ENCODE peak calls at places on chromosomes 2 and 18, in eight cellular contexts. One of them, this sample, is unnamed. For H3K4me1, the result is how much of the 10 kb centered on the place peaks cover.

GRCh38 chr18:47397671-47398319 is 146.3 kb upstream of the SKOR2 start:
- DNase-seq in HepG2: peak
- DNase-seq in GM12878: no peak
- DNase-seq in GM23338: peak
- DNase-seq in HCT116: peak
- DNase-seq in SK-N-SH: peak
- DNase-seq in K562: peak
- DNase-seq in A549: peak
- DNase-seq in this sample: no peak

GRCh38 chr2:237290249-237290648 is 123.7 kb downstream of the COL6A3 start:
- DNase-seq in GM12878: no peak
- DNase-seq in GM23338: no peak
- DNase-seq in A549: no peak
- DNase-seq in SK-N-SH: no peak
- DNase-seq in K562: no peak
- DNase-seq in HCT116: no peak
- DNase-seq in HepG2: no peak
- DNase-seq in this sample: no peak

GRCh38 chr2:240391111-240392051 is 44.1 kb upstream of the GPC1 start:
- DNase-seq in GM23338: no peak
- DNase-seq in HCT116: no peak
- DNase-seq in SK-N-SH: no peak
- DNase-seq in HepG2: no peak
- DNase-seq in K562: no peak
- DNase-seq in GM12878: no peak
- DNase-seq in A549: no peak
- DNase-seq in this sample: no peak

GRCh38 chr18:26322892-26323653 is 96.8 kb downstream of the TAF4B start:
- DNase-seq in HepG2: peak
- DNase-seq in GM12878: no peak
- DNase-seq in A549: no peak
- DNase-seq in K562: no peak
- DNase-seq in GM23338: no peak
- DNase-seq in SK-N-SH: no peak
- DNase-seq in HCT116: no peak
- DNase-seq in this sample: no peak

GRCh38 chr2:171568085-171568484 is 45.8 kb downstream of the CYBRD1 start:
- DNase-seq in GM23338: peak
- DNase-seq in A549: no peak
- DNase-seq in HepG2: no peak
- DNase-seq in HCT116: no peak
- DNase-seq in K562: no peak
- DNase-seq in GM12878: no peak
- DNase-seq in SK-N-SH: no peak
- DNase-seq in this sample: no peak

GRCh38 chr2:240725266-240726060 is 33.8 kb downstream of the AQP12A start:
- DNase-seq in GM12878: no peak
- DNase-seq in SK-N-SH: no peak
- DNase-seq in GM23338: no peak
- DNase-seq in K562: no peak
- DNase-seq in A549: no peak
- DNase-seq in HepG2: no peak
- DNase-seq in HCT116: no peak
- DNase-seq in this sample: no peak

GRCh38 chr2:160205511-160205910 is 5.4 kb upstream of the ITGB6 start:
- DNase-seq in GM23338: no peak
- DNase-seq in SK-N-SH: no peak
- DNase-seq in K562: no peak
- DNase-seq in HCT116: peak
- DNase-seq in GM12878: no peak
- DNase-seq in HepG2: peak
- DNase-seq in A549: peak
- DNase-seq in this sample: peak

GRCh38 chr2:46977266-46977665 is 61.7 kb upstream of the MCFD2 start:
- DNase-seq in HCT116: no peak
- DNase-seq in GM23338: no peak
- DNase-seq in GM12878: no peak
- DNase-seq in HepG2: no peak
- DNase-seq in SK-N-SH: no peak
- DNase-seq in K562: no peak
- DNase-seq in A549: no peak
- DNase-seq in this sample: no peak

GRCh38 chr2:232230557-232230956 is 148.0 kb upstream of the ALPP start:
- DNase-seq in SK-N-SH: no peak
- DNase-seq in HepG2: peak
- DNase-seq in A549: no peak
- DNase-seq in K562: peak
- DNase-seq in GM23338: peak
- DNase-seq in GM12878: no peak
- DNase-seq in HCT116: peak
- DNase-seq in this sample: no peak

GRCh38 chr2:164979113-164979512 is 23.8 kb upstream of the SLC38A11 start:
- DNase-seq in GM12878: no peak
- DNase-seq in HCT116: no peak
- DNase-seq in GM23338: no peak
- DNase-seq in K562: no peak
- DNase-seq in SK-N-SH: no peak
- DNase-seq in HepG2: no peak
- DNase-seq in A549: no peak
- DNase-seq in this sample: no peak

GRCh38 chr2:177242136-177242987 is 22.2 kb downstream of the NFE2L2 start:
- DNase-seq in GM12878: no peak
- DNase-seq in HepG2: peak
- DNase-seq in HCT116: peak
- DNase-seq in A549: peak
- DNase-seq in SK-N-SH: peak
- DNase-seq in GM23338: no peak
- DNase-seq in K562: no peak
- DNase-seq in this sample: peak

GRCh38 chr2:216827073-216827725 is 32.7 kb downstream of the TNP1 start:
- DNase-seq in HepG2: no peak
- DNase-seq in A549: no peak
- DNase-seq in HCT116: no peak
- DNase-seq in GM23338: no peak
- DNase-seq in SK-N-SH: no peak
- DNase-seq in GM12878: no peak
- DNase-seq in K562: no peak
- DNase-seq in this sample: no peak

GRCh38 chr2:112642561-112642960 is 3.2 kb upstream of the SLC20A1 start:
- DNase-seq in GM12878: no peak
- DNase-seq in HepG2: no peak
- DNase-seq in HCT116: no peak
- DNase-seq in SK-N-SH: no peak
- DNase-seq in GM23338: no peak
- DNase-seq in K562: no peak
- DNase-seq in A549: no peak
- DNase-seq in this sample: no peak
- H3K4me1 ChIP-seq in GM12878: under half
- H3K4me1 ChIP-seq in HepG2: half or more
- H3K4me1 ChIP-seq in HCT116: under half
- H3K4me1 ChIP-seq in SK-N-SH: under half
- H3K4me1 ChIP-seq in GM23338: under half
- H3K4me1 ChIP-seq in K562: under half
- H3K4me1 ChIP-seq in A549: under half
- H3K4me1 ChIP-seq in this sample: under half

GRCh38 chr18:48902856-48903601 is 47.7 kb downstream of the SMAD7 start:
- DNase-seq in SK-N-SH: no peak
- DNase-seq in K562: peak
- DNase-seq in GM23338: no peak
- DNase-seq in A549: no peak
- DNase-seq in HCT116: no peak
- DNase-seq in GM12878: no peak
- DNase-seq in HepG2: peak
- DNase-seq in this sample: no peak
- TF ChIP-seq REST in SK-N-SH: no peak
- TF ChIP-seq REST in K562: no peak
- TF ChIP-seq REST in GM23338: no peak
- TF ChIP-seq REST in A549: no peak
- TF ChIP-seq REST in HCT116: no peak
- TF ChIP-seq REST in GM12878: no peak
- TF ChIP-seq REST in HepG2: no peak
- TF ChIP-seq REST in this sample: no peak

GRCh38 chr2:33370886-33371285 is 105.6 kb upstream of the RASGRP3 start:
- DNase-seq in HCT116: no peak
- DNase-seq in GM12878: no peak
- DNase-seq in K562: no peak
- DNase-seq in HepG2: no peak
- DNase-seq in A549: no peak
- DNase-seq in SK-N-SH: no peak
- DNase-seq in GM23338: no peak
- DNase-seq in this sample: no peak
- H3K27ac ChIP-seq in HCT116: no peak
- H3K27ac ChIP-seq in GM12878: no peak
- H3K27ac ChIP-seq in K562: no peak
- H3K27ac ChIP-seq in HepG2: no peak
- H3K27ac ChIP-seq in A549: no peak
- H3K27ac ChIP-seq in SK-N-SH: no peak
- H3K27ac ChIP-seq in GM23338: no peak
- H3K27ac ChIP-seq in this sample: no peak

GRCh38 chr18:79465392-79465991 is 69.8 kb downstream of the NFATC1 start:
- DNase-seq in GM23338: peak
- DNase-seq in HCT116: no peak
- DNase-seq in K562: no peak
- DNase-seq in GM12878: peak
- DNase-seq in SK-N-SH: no peak
- DNase-seq in HepG2: no peak
- DNase-seq in A549: no peak
- DNase-seq in this sample: no peak

GRCh38 chr18:79461627-79462026 is 65.9 kb downstream of the NFATC1 start:
- DNase-seq in K562: no peak
- DNase-seq in HCT116: no peak
- DNase-seq in SK-N-SH: no peak
- DNase-seq in HepG2: no peak
- DNase-seq in GM12878: no peak
- DNase-seq in A549: no peak
- DNase-seq in GM23338: no peak
- DNase-seq in this sample: no peak

GRCh38 chr18:79466591-79466990 is 70.9 kb downstream of the NFATC1 start:
- DNase-seq in K562: no peak
- DNase-seq in A549: no peak
- DNase-seq in HCT116: no peak
- DNase-seq in HepG2: no peak
- DNase-seq in SK-N-SH: no peak
- DNase-seq in GM12878: no peak
- DNase-seq in GM23338: no peak
- DNase-seq in this sample: no peak

GRCh38 chr18:79460445-79461300 is 64.9 kb downstream of the NFATC1 start:
- DNase-seq in GM12878: peak
- DNase-seq in GM23338: no peak
- DNase-seq in SK-N-SH: no peak
- DNase-seq in HCT116: no peak
- DNase-seq in A549: no peak
- DNase-seq in HepG2: no peak
- DNase-seq in K562: no peak
- DNase-seq in this sample: no peak

DNA sequence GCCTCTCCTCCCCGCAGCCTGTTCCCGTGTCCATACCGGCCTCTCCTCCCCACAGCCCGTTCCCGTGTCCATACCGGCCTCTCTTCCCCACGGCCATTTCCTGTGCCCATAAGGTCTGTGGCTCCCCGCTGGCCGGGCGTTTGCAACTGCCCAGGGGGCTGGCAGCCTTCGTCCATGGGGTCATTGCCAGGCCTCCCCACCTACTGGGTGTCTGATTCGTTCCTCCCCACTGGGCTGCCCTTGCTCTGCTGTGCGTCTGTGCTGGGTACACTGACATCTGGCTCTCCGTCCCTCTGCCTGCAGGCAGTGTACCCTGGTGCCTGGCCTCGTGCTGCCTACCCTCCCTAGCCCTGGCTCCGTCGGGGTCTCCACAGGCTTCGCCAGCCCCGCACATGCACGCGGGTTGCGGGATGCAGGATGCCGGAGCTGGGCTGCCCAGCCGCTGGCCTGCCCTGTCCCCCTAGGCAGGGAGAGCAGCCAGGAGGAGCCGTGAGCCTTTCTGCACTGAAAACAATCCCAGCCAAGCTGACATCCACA is 67.8 kb downstream of the NFATC1 start:
- DNase-seq in SK-N-SH: no peak
- DNase-seq in HCT116: no peak
- DNase-seq in A549: no peak
- DNase-seq in GM23338: no peak
- DNase-seq in K562: no peak
- DNase-seq in HepG2: no peak
- DNase-seq in GM12878: no peak
- DNase-seq in this sample: no peak
- H3K4me1 ChIP-seq in SK-N-SH: under half
- H3K4me1 ChIP-seq in HCT116: under half
- H3K4me1 ChIP-seq in A549: under half
- H3K4me1 ChIP-seq in GM23338: under half
- H3K4me1 ChIP-seq in K562: under half
- H3K4me1 ChIP-seq in HepG2: under half
- H3K4me1 ChIP-seq in GM12878: under half
- H3K4me1 ChIP-seq in this sample: under half

DNA sequence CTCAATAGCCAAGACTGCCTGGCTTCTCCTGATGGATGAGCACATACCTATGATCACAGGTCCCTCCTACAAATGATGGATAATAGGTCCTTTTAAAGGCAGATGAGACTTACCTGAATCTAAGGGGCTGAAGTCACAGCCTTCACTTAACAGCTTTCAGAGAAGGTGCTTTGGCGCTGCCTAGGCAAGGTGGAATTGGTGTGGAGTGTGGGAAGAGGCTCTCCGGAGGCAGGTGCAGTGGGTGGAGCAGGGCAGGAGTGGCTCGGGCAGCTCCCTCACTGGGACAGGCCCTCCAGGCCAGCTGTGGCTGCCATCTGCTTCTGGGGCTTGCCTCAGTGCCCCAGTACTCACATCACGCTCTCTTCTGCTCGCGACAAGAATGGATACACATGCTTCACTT is 99.0 kb upstream of the TPO start:
- DNase-seq in SK-N-SH: no peak
- DNase-seq in A549: no peak
- DNase-seq in K562: no peak
- DNase-seq in GM12878: no peak
- DNase-seq in GM23338: no peak
- DNase-seq in HCT116: no peak
- DNase-seq in HepG2: no peak
- DNase-seq in this sample: no peak
- TF ChIP-seq REST in SK-N-SH: no peak
- TF ChIP-seq REST in A549: no peak
- TF ChIP-seq REST in K562: no peak
- TF ChIP-seq REST in GM12878: no peak
- TF ChIP-seq REST in GM23338: no peak
- TF ChIP-seq REST in HCT116: no peak
- TF ChIP-seq REST in HepG2: no peak
- TF ChIP-seq REST in this sample: no peak